ENCODE peak calls at places on chromosome 1, in six cellular contexts. Y, B, H, J, Z and U are unnamed samples.

GRCh38 chr1:244075247-244075722 is 24.2 kb downstream of the ZBTB18 start:
- DNase-seq in Y (no peak), B (no peak), H (no peak), J (no peak), Z (no peak), U (peak; percentile 26)

GRCh38 chr1:168386949-168387586 is 106.4 kb downstream of the TBX19 start:
- DNase-seq in Y (no peak), B (peak; percentile 56), H (peak; percentile 29), J (peak; percentile 72), Z (no peak), U (no peak)

GRCh38 chr1:183600136-183600535 is 9.9 kb upstream of the NCF2 start:
- DNase-seq in Y (no peak), B (no peak), H (no peak), J (no peak), Z (no peak), U (peak; percentile 56)

GRCh38 chr1:153577624-153578051 is 12.0 kb upstream of the S100A2 start:
- DNase-seq in Y (no peak), B (no peak), H (no peak), J (no peak), Z (no peak), U (no peak)

GRCh38 chr1:46303872-46304326 is 401 bp downstream of the UQCRH start:
- DNase-seq in Y (no peak), B (no peak), H (no peak), J (no peak), Z (no peak), U (no peak)

GRCh38 chr1:217139513-217139912 is 416.3 kb upstream of the ESRRG start:
- DNase-seq in Y (peak; percentile 58), B (no peak), H (peak; percentile 73), J (no peak), Z (no peak), U (no peak)

GRCh38 chr1:1873186-1873585 is 17.7 kb downstream of the GNB1 start:
- DNase-seq in Y (peak; percentile 86), B (no peak), H (no peak), J (no peak), Z (no peak), U (no peak)

GRCh38 chr1:70084314-70084915 is 121.0 kb downstream of the LRRC40 start:
- DNase-seq in Y (no peak), B (no peak), H (no peak), J (no peak), Z (no peak), U (no peak)

GRCh38 chr1:42379794-42380616 is 587 bp upstream of the RIMKLA start:
- DNase-seq in Y (no peak), B (no peak), H (peak; percentile 74), J (no peak), Z (peak; percentile 27), U (peak; percentile 46)

GRCh38 chr1:7333576-7333975 is 437.5 kb upstream of the VAMP3 start:
- DNase-seq in Y (no peak), B (no peak), H (no peak), J (no peak), Z (no peak), U (no peak)

GRCh38 chr1:173137116-173137515 is 70.0 kb downstream of the TNFSF4 start:
- DNase-seq in Y (no peak), B (no peak), H (no peak), J (no peak), Z (no peak), U (no peak)

GRCh38 chr1:36847186-36847585 is 187.1 kb downstream of the GRIK3 start:
- DNase-seq in Y (no peak), B (no peak), H (no peak), J (no peak), Z (no peak), U (no peak)